ENCODE peak calls at places on chromosomes 7 and 10, in four cellular contexts. C is NCI-H460; Q is natural killer cell treated with Interleukin-12 subunit alpha and Interleukin-12 subunit beta and Interleukin-15 and Interleukin-18, amount 100 ng/mL, for 72 hours; G is stimulated activated CD8-positive, alpha-beta memory T cell treated with anti-CD3 and anti-CD28 coated beads, Interleukin-15, amount 100 ng/mL, for 24 hours. Z is an unnamed sample.

GRCh38 chr10:55400075-55400474 is 599.0 kb upstream of the PCDH15 start:
- DNase-seq in G (no peak), C (no peak), Q (no peak), Z (peak)

GRCh38 chr10:110129490-110129889 is 77.9 kb upstream of the MXI1 start:
- DNase-seq in C (no peak), Q (no peak), G (no peak), Z (no peak)

GRCh38 chr10:120336910-120337540 is 120.0 kb upstream of the PLPP4 start:
- DNase-seq in C (peak), G (peak), Q (no peak), Z (peak)

GRCh38 chr10:84696610-84697009 is 368.2 kb downstream of the CCSER2 start:
- DNase-seq in C (no peak), Q (no peak), G (no peak), Z (no peak)

GRCh38 chr7:93574269-93574645 is 267 bp downstream of the CALCR start:
- DNase-seq in Q (no peak), G (no peak), C (no peak), Z (no peak)

GRCh38 chr7:68613405-68613804 is 984.9 kb upstream of the AUTS2 start:
- DNase-seq in Q (no peak), C (no peak), G (no peak), Z (no peak)

GRCh38 chr7:41255716-41256115 is 447.2 kb downstream of the INHBA start:
- DNase-seq in Q (no peak), G (no peak), C (no peak), Z (no peak)

GRCh38 chr10:126021833-126022500 is 125.6 kb downstream of the FANK1 start:
- DNase-seq in G (no peak), C (no peak), Q (no peak), Z (no peak)

GRCh38 chr7:129790136-129790535 is 162.6 kb downstream of the UBE2H start:
- DNase-seq in C (no peak), G (no peak), Q (peak), Z (no peak)

GRCh38 chr7:3399858-3400257 is 98.8 kb downstream of the SDK1 start:
- DNase-seq in C (peak), G (no peak), Q (no peak), Z (peak)

GRCh38 chr10:63438506-63439498 is 27.0 kb downstream of the JMJD1C start:
- DNase-seq in C (no peak), Q (no peak), G (no peak), Z (no peak)

GRCh38 chr10:58477122-58477521 is 35.5 kb upstream of the BICC1 start:
- DNase-seq in Q (no peak), C (no peak), G (no peak), Z (no peak)

GRCh38 chr10:89554433-89554832 is 19.0 kb upstream of the SLC16A12 start:
- DNase-seq in C (no peak), G (no peak), Q (no peak), Z (no peak)

GRCh38 chr7:105185290-105186010 is 171.4 kb downstream of the KMT2E start:
- DNase-seq in C (no peak), G (no peak), Q (no peak), Z (no peak)

GRCh38 chr7:128150223-128150622 is 90.9 kb upstream of the LEP start:
- DNase-seq in Q (no peak), G (no peak), C (no peak), Z (no peak)

GRCh38 chr7:16212032-16212431 is 209.3 kb downstream of the CRPPA start:
- DNase-seq in Q (no peak), G (no peak), C (no peak), Z (no peak)

GRCh38 chr7:136857573-136857972 is 10.9 kb upstream of the CHRM2 start:
- DNase-seq in G (no peak), Q (no peak), C (peak), Z (peak)

GRCh38 chr10:118276203-118276602 is 65.9 kb downstream of the FAM204A start:
- DNase-seq in C (no peak), G (no peak), Q (no peak), Z (no peak)

GRCh38 chr7:100612730-100613446 is 548 bp downstream of the MOSPD3 start:
- DNase-seq in C (no peak), G (no peak), Q (no peak), Z (peak)

GRCh38 chr7:119175916-119176627 is 951.6 kb downstream of the ANKRD7 start:
- DNase-seq in C (peak), Q (no peak), G (no peak), Z (peak)

GRCh38 chr7:73894851-73895441 is 34.0 kb downstream of the TMEM270 start:
- DNase-seq in G (no peak), Q (no peak), C (no peak), Z (no peak)

GRCh38 chr10:73731588-73732375 is 12.4 kb upstream of the SEC24C start:
- DNase-seq in Q (no peak), G (no peak), C (no peak), Z (no peak)

GRCh38 chr10:93465806-93466675 is 16.1 kb downstream of the MYOF start:
- DNase-seq in C (peak), G (no peak), Q (no peak), Z (peak)

GRCh38 chr10:11023009-11023408 is 5.3 kb downstream of the CELF2 start:
- DNase-seq in C (no peak), G (no peak), Q (no peak), Z (no peak)

GRCh38 chr7:121139427-121139826 is 150.9 kb downstream of the CPED1 start:
- DNase-seq in Q (no peak), G (no peak), C (no peak), Z (no peak)

GRCh38 chr7:26655761-26656160 is 208.6 kb downstream of the SKAP2 start:
- DNase-seq in G (no peak), C (no peak), Q (no peak), Z (no peak)

GRCh38 chr7:66804001-66804400 is 63.5 kb downstream of the RABGEF1 start:
- DNase-seq in G (no peak), Q (no peak), C (no peak), Z (no peak)

GRCh38 chr7:1678070-1678543 is 8.0 kb downstream of the ELFN1 start:
- DNase-seq in G (no peak), C (no peak), Q (no peak), Z (no peak)

GRCh38 chr10:69470463-69471163 is 19.3 kb downstream of the TSPAN15 start:
- DNase-seq in Q (no peak), G (no peak), C (no peak), Z (no peak)

GRCh38 chr10:51297438-51297837 is 223.2 kb downstream of the PRKG1 start:
- DNase-seq in G (no peak), C (no peak), Q (no peak), Z (no peak)

GRCh38 chr7:25852249-25852994 is 299.6 kb upstream of the NFE2L3 start:
- DNase-seq in Q (peak), G (no peak), C (no peak), Z (no peak)

GRCh38 chr7:13279854-13280435 is 592.5 kb downstream of the ARL4A start:
- DNase-seq in G (no peak), C (peak), Q (no peak), Z (peak)

GRCh38 chr7:121872831-121873764 is at the start of gene PTPRZ1:
- DNase-seq in Q (no peak), G (no peak), C (no peak), Z (peak)

GRCh38 chr7:16417958-16418357 is 3.4 kb downstream of the CRPPA start:
- DNase-seq in C (no peak), Q (no peak), G (no peak), Z (peak)

GRCh38 chr7:252981-253380 is 37.0 kb upstream of the FOXL3 start:
- DNase-seq in C (no peak), Q (no peak), G (no peak), Z (no peak)

GRCh38 chr10:42615419-42615818 is 23.0 kb downstream of the ZNF33B start:
- DNase-seq in Q (no peak), C (no peak), G (no peak), Z (peak)

GRCh38 chr7:75559355-75559986 is 67.4 kb downstream of the SPDYE5 start:
- DNase-seq in G (no peak), C (no peak), Q (no peak), Z (no peak)

GRCh38 chr10:118501637-118502440 is 93.6 kb downstream of the PRLHR start:
- DNase-seq in Q (no peak), G (no peak), C (peak), Z (no peak)